ENCODE peak calls at places on chromosome 17, in eight cellular contexts. Y is GM12865, L is HepG2, N is HFF-Myc, A is WTC11, Z is bronchial epithelial cell, I is esophagus squamous epithelium, K is adrenal gland. U is an unnamed sample.

GRCh38 chr17:6570731-6571465 is 14.5 kb upstream of the PITPNM3 start:
- DNase-seq in Y (no peak), L (no peak), N (no peak), A (no peak), Z (no peak), I (no peak), K (no peak), U (no peak)

GRCh38 chr17:50289268-50289667 is 15.0 kb downstream of the TMEM92 start:
- DNase-seq in Y (no peak), L (no peak), N (no peak), A (no peak), Z (no peak), I (no peak), K (no peak), U (no peak)

GRCh38 chr17:28972437-28972836 is 21.1 kb upstream of the PHF12 start:
- DNase-seq in Y (no peak), L (no peak), N (no peak), A (no peak), Z (no peak), I (no peak), K (no peak), U (no peak)

GRCh38 chr17:27756467-27757371 is 43.6 kb downstream of the NOS2 start:
- DNase-seq in Y (peak; percentile 73), L (peak; percentile 29), N (no peak), A (peak; percentile 80), Z (peak; percentile 35), I (no peak), K (peak; percentile 60), U (no peak)

GRCh38 chr17:50165066-50165465 is 739 bp upstream of the SGCA start:
- DNase-seq in Y (no peak), L (no peak), N (no peak), A (no peak), Z (no peak), I (no peak), K (no peak), U (no peak)

GRCh38 chr17:14780116-14780515 is 479.2 kb downstream of the HS3ST3B1 start:
- DNase-seq in Y (no peak), L (no peak), N (no peak), A (peak; percentile 36), Z (no peak), I (no peak), K (no peak), U (no peak)

GRCh38 chr17:81097134-81097942 is 62.4 kb downstream of the BAIAP2 start:
- DNase-seq in Y (peak; percentile 35), L (peak; percentile 65), N (no peak), A (peak; percentile 67), Z (peak; percentile 67), I (no peak), K (peak; percentile 66), U (peak; percentile 77)

GRCh38 chr17:50096092-50096491 is 941 bp downstream of the PDK2 start:
- DNase-seq in Y (no peak), L (no peak), N (no peak), A (no peak), Z (no peak), I (no peak), K (no peak), U (no peak)

GRCh38 chr17:17911003-17911613 is 61.1 kb downstream of the TOM1L2 start:
- DNase-seq in Y (no peak), L (no peak), N (no peak), A (no peak), Z (no peak), I (no peak), K (no peak), U (no peak)

GRCh38 chr17:82110298-82110697 is 12.3 kb upstream of the FASN start:
- DNase-seq in Y (no peak), L (peak; percentile 88), N (no peak), A (no peak), Z (peak; percentile 94), I (no peak), K (no peak), U (no peak)

GRCh38 chr17:83183951-83184506 is 104.6 kb downstream of the METRNL start:
- DNase-seq in Y (no peak), L (no peak), N (no peak), A (no peak), Z (no peak), I (no peak), K (no peak), U (peak; percentile 32)

GRCh38 chr17:27407916-27408846 is 48.1 kb upstream of the KSR1 start:
- DNase-seq in Y (no peak), L (peak; percentile 9), N (peak; percentile 33), A (no peak), Z (peak; percentile 57), I (no peak), K (peak; percentile 51), U (peak; percentile 9)

GRCh38 chr17:13428611-13429042 is 173.1 kb downstream of the HS3ST3A1 start:
- DNase-seq in Y (no peak), L (no peak), N (peak; percentile 80), A (no peak), Z (no peak), I (no peak), K (no peak), U (no peak)

GRCh38 chr17:35390156-35390555 is 16.7 kb upstream of the SLFN11 start:
- DNase-seq in Y (no peak), L (no peak), N (no peak), A (no peak), Z (no peak), I (no peak), K (no peak), U (no peak)

GRCh38 chr17:79340286-79340685 is 265.7 kb downstream of the ENGASE start:
- DNase-seq in Y (peak; percentile 77), L (no peak), N (no peak), A (no peak), Z (no peak), I (no peak), K (no peak), U (no peak)

GRCh38 chr17:72560303-72561247 is 439.8 kb downstream of the SOX9 start:
- DNase-seq in Y (peak; percentile 74), L (peak; percentile 68), N (no peak), A (peak; percentile 70), Z (peak; percentile 53), I (no peak), K (no peak), U (peak; percentile 57)

GRCh38 chr17:38465420-38466345 is 37.4 kb downstream of the ARHGAP23 start:
- DNase-seq in Y (no peak), L (no peak), N (no peak), A (no peak), Z (peak; percentile 39), I (no peak), K (peak; percentile 93), U (no peak)

GRCh38 chr17:57761887-57762286 is 16.8 kb upstream of the CCDC182 start:
- DNase-seq in Y (no peak), L (peak; percentile 32), N (no peak), A (no peak), Z (no peak), I (no peak), K (no peak), U (no peak)
- TF ChIP-seq CTCF in Y (no peak), L (no peak), N (no peak), A (no peak), Z (no peak), I (no peak), K (no peak), U (no peak)

GRCh38 chr17:1071103-1071825 is 74.3 kb downstream of the TIMM22 start:
- DNase-seq in Y (no peak), L (no peak), N (no peak), A (no peak), Z (no peak), I (no peak), K (no peak), U (no peak)

GRCh38 chr17:1074886-1075665 is 78.1 kb downstream of the TIMM22 start:
- DNase-seq in Y (no peak), L (no peak), N (no peak), A (no peak), Z (no peak), I (no peak), K (no peak), U (no peak)

GRCh38 chr17:1070411-1070810 is 73.5 kb downstream of the TIMM22 start:
- DNase-seq in Y (no peak), L (no peak), N (no peak), A (no peak), Z (no peak), I (no peak), K (no peak), U (no peak)

GRCh38 chr17:1073241-1073962 is 76.5 kb downstream of the TIMM22 start:
- DNase-seq in Y (no peak), L (no peak), N (no peak), A (no peak), Z (no peak), I (no peak), K (no peak), U (no peak)

GRCh38 chr17:1072551-1072961 is 75.6 kb downstream of the TIMM22 start:
- DNase-seq in Y (no peak), L (no peak), N (no peak), A (no peak), Z (no peak), I (no peak), K (no peak), U (no peak)
- TF ChIP-seq CTCF in Y (no peak), L (no peak), N (no peak), A (no peak), Z (no peak), I (no peak), K (no peak), U (no peak)

DNA sequence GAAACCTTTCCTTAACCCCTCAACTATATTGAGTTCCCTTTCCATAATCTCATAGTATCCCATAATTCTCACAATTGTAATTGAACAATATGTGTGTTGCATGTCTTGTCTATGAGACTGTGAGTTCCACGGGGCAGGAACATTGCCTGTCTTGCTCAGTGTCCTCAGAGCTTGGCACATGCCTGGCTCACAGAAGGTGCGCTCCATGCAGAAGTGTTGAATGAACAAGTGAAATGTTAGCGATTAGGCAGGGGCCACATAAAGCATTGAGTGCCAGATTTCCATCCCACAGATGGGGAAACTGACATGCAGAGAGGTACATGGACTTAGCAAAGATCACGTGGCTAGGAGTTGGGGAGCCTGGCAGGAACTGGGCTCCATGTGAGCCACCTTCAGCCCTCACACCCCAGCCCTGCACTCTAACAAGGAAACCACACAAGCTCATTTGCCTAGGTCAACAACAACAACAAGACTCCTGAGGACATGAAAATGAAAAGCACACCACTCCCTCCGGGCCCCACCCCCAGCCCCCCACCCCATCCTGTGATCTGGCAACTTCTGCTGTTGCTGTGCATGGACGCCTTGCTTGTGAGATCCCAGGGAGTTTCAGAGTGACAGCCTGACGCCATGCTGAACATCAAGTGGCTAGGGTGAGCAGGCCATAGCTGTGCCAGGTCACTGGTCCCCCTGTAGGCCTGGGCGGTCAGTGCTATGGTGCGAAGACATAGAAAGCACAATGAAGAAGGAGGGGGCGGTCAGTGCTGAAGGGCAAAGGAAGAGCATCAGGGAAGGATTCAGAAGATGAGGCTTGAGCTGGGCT is 5.0 kb downstream of the PIK3R5 start:
- DNase-seq in Y (peak; percentile 79), L (no peak), N (no peak), A (no peak), Z (no peak), I (no peak), K (no peak), U (no peak)
- TF ChIP-seq CTCF in Y (no peak), L (no peak), N (no peak), A (no peak), Z (no peak), I (no peak), K (no peak), U (no peak)

GRCh38 chr17:70810609-70811008 is 641.3 kb downstream of the KCNJ2 start:
- DNase-seq in Y (no peak), L (no peak), N (no peak), A (no peak), Z (no peak), I (no peak), K (no peak), U (no peak)

GRCh38 chr17:70804161-70804560 is 634.8 kb downstream of the KCNJ2 start:
- DNase-seq in Y (no peak), L (no peak), N (no peak), A (no peak), Z (peak; percentile 28), I (no peak), K (no peak), U (no peak)

GRCh38 chr17:70808596-70808995 is 639.3 kb downstream of the KCNJ2 start:
- DNase-seq in Y (peak; percentile 12), L (no peak), N (no peak), A (no peak), Z (peak; percentile 36), I (no peak), K (no peak), U (no peak)
- TF ChIP-seq CTCF in Y (no peak), L (peak; percentile 15), N (peak; percentile 15), A (peak; percentile 42), Z (peak; percentile 64), I (peak; percentile 13), K (no peak), U (no peak)